ENCODE peak calls at places on chromosomes 4 and X, in eight cellular contexts. One of them, this sample, is unnamed.

GRCh38 chr4:72341432-72341820 is 227.6 kb downstream of the ADAMTS3 start:
- DNase-seq in fibroblast of the aortic adventitia: no peak
- DNase-seq in caudate nucleus: no peak
- DNase-seq in hepatocyte: no peak
- DNase-seq in NCI-H187: no peak
- DNase-seq in NCI-H345: no peak
- DNase-seq in stimulated activated CD8-positive, alpha-beta memory T cell treated with anti-CD3 and anti-CD28 coated beads, Interleukin-4, amount 100 ng/mL, for 24 hours: no peak
- DNase-seq in endothelial cell: no peak
- DNase-seq in this sample: no peak

GRCh38 chr4:173821851-173822250 is 291.8 kb upstream of the HAND2 start:
- DNase-seq in fibroblast of the aortic adventitia: no peak
- DNase-seq in caudate nucleus: no peak
- DNase-seq in hepatocyte: no peak
- DNase-seq in NCI-H187: no peak
- DNase-seq in NCI-H345: no peak
- DNase-seq in stimulated activated CD8-positive, alpha-beta memory T cell treated with anti-CD3 and anti-CD28 coated beads, Interleukin-4, amount 100 ng/mL, for 24 hours: no peak
- DNase-seq in endothelial cell: no peak
- DNase-seq in this sample: no peak

GRCh38 chr4:159871141-159871540 is 768.3 kb downstream of the RAPGEF2 start:
- DNase-seq in fibroblast of the aortic adventitia: no peak
- DNase-seq in caudate nucleus: no peak
- DNase-seq in hepatocyte: no peak
- DNase-seq in NCI-H187: no peak
- DNase-seq in NCI-H345: no peak
- DNase-seq in stimulated activated CD8-positive, alpha-beta memory T cell treated with anti-CD3 and anti-CD28 coated beads, Interleukin-4, amount 100 ng/mL, for 24 hours: no peak
- DNase-seq in endothelial cell: no peak
- DNase-seq in this sample: no peak

GRCh38 chr4:1177274-1178141 is 5.1 kb upstream of the SPON2 start:
- DNase-seq in fibroblast of the aortic adventitia: no peak
- DNase-seq in caudate nucleus: no peak
- DNase-seq in hepatocyte: no peak
- DNase-seq in NCI-H187: no peak
- DNase-seq in NCI-H345: no peak
- DNase-seq in stimulated activated CD8-positive, alpha-beta memory T cell treated with anti-CD3 and anti-CD28 coated beads, Interleukin-4, amount 100 ng/mL, for 24 hours: peak
- DNase-seq in endothelial cell: no peak
- DNase-seq in this sample: no peak

GRCh38 chr4:101304916-101305315 is 42.4 kb downstream of the PPP3CA start:
- DNase-seq in fibroblast of the aortic adventitia: peak
- DNase-seq in caudate nucleus: no peak
- DNase-seq in hepatocyte: no peak
- DNase-seq in NCI-H187: no peak
- DNase-seq in NCI-H345: peak
- DNase-seq in stimulated activated CD8-positive, alpha-beta memory T cell treated with anti-CD3 and anti-CD28 coated beads, Interleukin-4, amount 100 ng/mL, for 24 hours: no peak
- DNase-seq in endothelial cell: no peak
- DNase-seq in this sample: peak

GRCh38 chr4:55407119-55407518 is 11.4 kb downstream of the TMEM165 start:
- DNase-seq in fibroblast of the aortic adventitia: no peak
- DNase-seq in caudate nucleus: no peak
- DNase-seq in hepatocyte: no peak
- DNase-seq in NCI-H187: no peak
- DNase-seq in NCI-H345: no peak
- DNase-seq in stimulated activated CD8-positive, alpha-beta memory T cell treated with anti-CD3 and anti-CD28 coated beads, Interleukin-4, amount 100 ng/mL, for 24 hours: no peak
- DNase-seq in endothelial cell: no peak
- DNase-seq in this sample: no peak

GRCh38 chrX:116272328-116272727 is 101.8 kb downstream of the AGTR2 start:
- DNase-seq in fibroblast of the aortic adventitia: peak
- DNase-seq in caudate nucleus: no peak
- DNase-seq in hepatocyte: peak
- DNase-seq in NCI-H187: no peak
- DNase-seq in NCI-H345: no peak
- DNase-seq in stimulated activated CD8-positive, alpha-beta memory T cell treated with anti-CD3 and anti-CD28 coated beads, Interleukin-4, amount 100 ng/mL, for 24 hours: no peak
- DNase-seq in endothelial cell: no peak
- DNase-seq in this sample: no peak

GRCh38 chr4:185202984-185203379 is 818 bp downstream of the CFAP97 start:
- DNase-seq in fibroblast of the aortic adventitia: no peak
- DNase-seq in caudate nucleus: no peak
- DNase-seq in hepatocyte: no peak
- DNase-seq in NCI-H187: no peak
- DNase-seq in NCI-H345: no peak
- DNase-seq in stimulated activated CD8-positive, alpha-beta memory T cell treated with anti-CD3 and anti-CD28 coated beads, Interleukin-4, amount 100 ng/mL, for 24 hours: no peak
- DNase-seq in endothelial cell: peak
- DNase-seq in this sample: no peak

GRCh38 chr4:142248946-142249345 is 597.2 kb downstream of the INPP4B start:
- DNase-seq in fibroblast of the aortic adventitia: peak
- DNase-seq in caudate nucleus: no peak
- DNase-seq in hepatocyte: no peak
- DNase-seq in NCI-H187: no peak
- DNase-seq in NCI-H345: no peak
- DNase-seq in stimulated activated CD8-positive, alpha-beta memory T cell treated with anti-CD3 and anti-CD28 coated beads, Interleukin-4, amount 100 ng/mL, for 24 hours: no peak
- DNase-seq in endothelial cell: no peak
- DNase-seq in this sample: no peak

GRCh38 chr4:24471623-24472510 is 112.5 kb downstream of the DHX15 start:
- DNase-seq in fibroblast of the aortic adventitia: no peak
- DNase-seq in caudate nucleus: peak
- DNase-seq in hepatocyte: peak
- DNase-seq in NCI-H187: no peak
- DNase-seq in NCI-H345: peak
- DNase-seq in stimulated activated CD8-positive, alpha-beta memory T cell treated with anti-CD3 and anti-CD28 coated beads, Interleukin-4, amount 100 ng/mL, for 24 hours: peak
- DNase-seq in endothelial cell: peak
- DNase-seq in this sample: no peak

GRCh38 chr4:87130482-87130881 is 89.9 kb downstream of the KLHL8 start:
- DNase-seq in fibroblast of the aortic adventitia: no peak
- DNase-seq in caudate nucleus: no peak
- DNase-seq in hepatocyte: no peak
- DNase-seq in NCI-H187: no peak
- DNase-seq in NCI-H345: no peak
- DNase-seq in stimulated activated CD8-positive, alpha-beta memory T cell treated with anti-CD3 and anti-CD28 coated beads, Interleukin-4, amount 100 ng/mL, for 24 hours: no peak
- DNase-seq in endothelial cell: no peak
- DNase-seq in this sample: no peak

GRCh38 chrX:104565791-104566687 is at the start of gene IL1RAPL2:
- DNase-seq in fibroblast of the aortic adventitia: no peak
- DNase-seq in caudate nucleus: peak
- DNase-seq in hepatocyte: peak
- DNase-seq in NCI-H187: no peak
- DNase-seq in NCI-H345: no peak
- DNase-seq in stimulated activated CD8-positive, alpha-beta memory T cell treated with anti-CD3 and anti-CD28 coated beads, Interleukin-4, amount 100 ng/mL, for 24 hours: no peak
- DNase-seq in endothelial cell: peak
- DNase-seq in this sample: peak

GRCh38 chrX:106484233-106484632 is 127.5 kb upstream of the RADX start:
- DNase-seq in fibroblast of the aortic adventitia: no peak
- DNase-seq in caudate nucleus: no peak
- DNase-seq in hepatocyte: no peak
- DNase-seq in NCI-H187: no peak
- DNase-seq in NCI-H345: no peak
- DNase-seq in stimulated activated CD8-positive, alpha-beta memory T cell treated with anti-CD3 and anti-CD28 coated beads, Interleukin-4, amount 100 ng/mL, for 24 hours: no peak
- DNase-seq in endothelial cell: no peak
- DNase-seq in this sample: no peak

This sample was measured in frontal cortex.